ENCODE peak calls at places on chromosomes 1 and 21, in five cellular contexts. O, H, V, G and F are unnamed samples.

GRCh38 chr1:172745014-172745413 is 86.1 kb downstream of the FASLG start:
- DNase-seq in O (peak), H (peak), V (no peak), G (peak), F (no peak)

GRCh38 chr1:243667133-243667532 is 182.9 kb downstream of the AKT3 start:
- DNase-seq in O (no peak), H (no peak), V (no peak), G (no peak), F (no peak)

GRCh38 chr1:54173681-54174080 is 20.9 kb upstream of the CDCP2 start:
- DNase-seq in O (no peak), H (no peak), V (no peak), G (no peak), F (no peak)

GRCh38 chr1:61271412-61271789 is 189.0 kb downstream of the NFIA start:
- DNase-seq in O (no peak), H (peak), V (no peak), G (no peak), F (no peak)

GRCh38 chr1:46643368-46643775 is 24.8 kb downstream of the ATPAF1 start:
- DNase-seq in O (peak), H (no peak), V (no peak), G (peak), F (no peak)

GRCh38 chr21:37207441-37208009 is 59.6 kb downstream of the VPS26C start:
- DNase-seq in O (no peak), H (no peak), V (no peak), G (peak), F (no peak)

GRCh38 chr1:18955442-18956188 is 861 bp downstream of the IFFO2 start:
- DNase-seq in O (no peak), H (peak), V (peak), G (no peak), F (peak)

GRCh38 chr1:34681481-34682451 is 73.1 kb upstream of the GJB5 start:
- DNase-seq in O (peak), H (peak), V (peak), G (peak), F (peak)

GRCh38 chr1:244599937-244600350 is 53.0 kb upstream of the DESI2 start:
- DNase-seq in O (peak), H (peak), V (no peak), G (peak), F (no peak)

GRCh38 chr1:166184012-166184411 is 17.2 kb upstream of the FAM78B start:
- DNase-seq in O (no peak), H (no peak), V (no peak), G (no peak), F (no peak)
- TF ChIP-seq CTCF in O (no peak), H (no peak), V (no peak), G (no peak), F (no peak)

GRCh38 chr1:8423702-8424538 is 106.0 kb downstream of the SLC45A1 start:
- DNase-seq in O (peak), H (peak), V (peak), G (peak), F (peak)

GRCh38 chr1:8423134-8423701 is 105.3 kb downstream of the SLC45A1 start:
- DNase-seq in O (no peak), H (no peak), V (peak), G (no peak), F (peak)

GRCh38 chr1:8424539-8425116 is 106.7 kb downstream of the SLC45A1 start:
- DNase-seq in O (peak), H (no peak), V (no peak), G (no peak), F (peak)

GRCh38 chr1:8421721-8422120 is 103.8 kb downstream of the SLC45A1 start:
- DNase-seq in O (no peak), H (no peak), V (no peak), G (no peak), F (no peak)

GRCh38 chr1:8422439-8423133 is 104.7 kb downstream of the SLC45A1 start:
- DNase-seq in O (no peak), H (peak), V (no peak), G (no peak), F (no peak)
- TF ChIP-seq USF2 in O (no peak), H (no peak), V (no peak), G (no peak), F (no peak)

DNA sequence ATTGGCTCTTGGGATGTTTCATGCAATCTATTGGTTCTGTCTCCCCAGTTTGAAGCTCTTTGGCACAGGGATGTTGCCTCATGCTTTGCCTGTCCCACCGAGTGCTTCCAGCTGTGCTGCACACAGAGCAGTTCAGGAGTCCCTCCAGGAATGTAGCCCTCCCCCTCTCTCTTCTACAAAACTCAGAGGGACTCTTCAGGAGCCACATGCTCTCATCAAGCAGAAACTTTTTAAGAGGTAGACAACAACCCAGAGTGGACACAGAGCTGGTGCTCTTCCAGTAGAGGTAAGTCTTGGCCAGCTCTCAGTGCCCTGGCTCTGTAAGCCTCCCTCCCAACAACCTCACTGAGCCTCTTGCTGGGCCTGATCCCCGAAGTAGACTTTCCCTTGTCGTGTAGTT is 11.6 kb upstream of the ZNF697 start:
- DNase-seq in O (no peak), H (no peak), V (no peak), G (no peak), F (peak)
- TF ChIP-seq JUN in O (no peak), H (no peak), V (no peak), G (no peak), F (no peak)

DNA sequence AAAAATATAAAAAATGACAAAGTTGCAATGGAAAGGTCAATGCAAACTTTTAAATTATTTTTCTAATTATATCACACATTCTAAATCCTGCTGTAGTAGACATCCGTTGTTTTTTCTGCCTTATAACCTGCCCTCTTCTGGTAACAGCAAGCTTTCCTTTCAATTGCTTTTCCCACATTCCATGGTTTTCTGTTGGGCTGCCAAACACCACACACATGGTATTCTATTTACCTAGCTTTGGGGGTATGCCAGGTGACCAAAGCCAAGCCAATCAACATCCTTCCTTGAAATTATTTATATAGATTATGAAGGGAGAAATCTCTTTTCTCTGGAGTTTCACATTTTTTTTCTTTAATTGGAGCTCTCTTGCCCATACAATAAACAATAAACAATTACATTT is 3.4 kb upstream of the LAMC1 start:
- DNase-seq in O (peak), H (no peak), V (no peak), G (peak), F (no peak)
- TF ChIP-seq CTCF in O (peak), H (no peak), V (no peak), G (peak), F (no peak)

GRCh38 chr1:38444311-38444710 is 397.7 kb upstream of the POU3F1 start:
- DNase-seq in O (peak), H (no peak), V (peak), G (no peak), F (no peak)
- TF ChIP-seq USF2 in O (no peak), H (no peak), V (no peak), G (no peak), F (no peak)

DNA sequence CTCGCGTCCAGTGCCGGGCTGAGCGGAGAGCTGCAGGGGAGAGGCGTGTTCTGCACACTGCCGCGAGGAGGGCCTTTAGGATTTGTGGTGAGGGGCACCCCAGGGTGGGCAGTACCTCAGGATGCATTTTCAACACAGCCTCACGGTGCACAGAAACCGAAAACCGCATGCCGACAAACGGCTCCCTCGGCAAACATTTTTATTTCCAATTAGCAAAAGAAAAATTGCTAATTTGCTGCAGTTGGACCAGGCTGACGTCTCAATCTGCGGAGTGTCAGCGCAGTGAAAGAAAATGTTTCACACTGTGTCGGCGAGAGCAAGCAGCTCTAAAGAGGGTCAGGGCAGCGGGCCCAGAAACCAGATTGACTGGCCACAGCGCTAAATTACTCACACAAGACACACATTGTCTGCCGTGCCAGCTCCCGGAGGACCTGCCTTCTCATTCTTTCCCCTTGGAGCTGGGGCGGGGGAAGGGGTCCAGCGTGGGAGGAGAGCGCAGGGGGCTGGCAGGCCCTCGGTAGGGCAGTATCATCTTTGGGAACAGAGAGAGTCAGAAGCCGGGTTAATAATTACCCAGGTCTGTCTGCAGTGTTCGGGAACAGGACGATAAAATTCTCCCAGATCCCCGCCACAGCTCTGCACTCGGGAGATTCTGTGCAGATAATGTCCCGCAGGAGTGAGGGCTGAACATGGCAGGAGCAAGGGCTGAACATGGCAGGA is 150.2 kb downstream of the PRDM16 start:
- DNase-seq in O (peak), H (no peak), V (no peak), G (peak), F (no peak)
- TF ChIP-seq JUN in O (no peak), H (no peak), V (no peak), G (no peak), F (no peak)